ENCODE peak calls at places on chromosomes 16 and 17, in four cellular contexts. One of them, this sample, is unnamed.

GRCh38 chr16:22206847-22207714 is 1.0 kb downstream of the EEF2K start:
- DNase-seq in memory B cell: peak; percentile 91
- DNase-seq in stimulated activated CD4-positive, alpha-beta T cell treated with anti-CD3 and anti-CD28 coated beads, Interleukin-15, amount 100 ng/mL, for 1 hour: peak; percentile 59
- DNase-seq in GM04503: no peak
- DNase-seq in this sample: no peak

GRCh38 chr17:49359990-49360795 is 1.9 kb downstream of the ZNF652 start:
- DNase-seq in memory B cell: no peak
- DNase-seq in GM04503: no peak
- DNase-seq in stimulated activated CD4-positive, alpha-beta T cell treated with anti-CD3 and anti-CD28 coated beads, Interleukin-15, amount 100 ng/mL, for 1 hour: no peak
- DNase-seq in this sample: no peak

GRCh38 chr17:68509151-68510057 is 2.8 kb upstream of the PRKAR1A start:
- DNase-seq in memory B cell: no peak
- DNase-seq in stimulated activated CD4-positive, alpha-beta T cell treated with anti-CD3 and anti-CD28 coated beads, Interleukin-15, amount 100 ng/mL, for 1 hour: no peak
- DNase-seq in GM04503: no peak
- DNase-seq in this sample: no peak

GRCh38 chr17:57006040-57006439 is 28.1 kb downstream of the SCPEP1 start:
- DNase-seq in stimulated activated CD4-positive, alpha-beta T cell treated with anti-CD3 and anti-CD28 coated beads, Interleukin-15, amount 100 ng/mL, for 1 hour: no peak
- DNase-seq in memory B cell: no peak
- DNase-seq in GM04503: no peak
- DNase-seq in this sample: no peak

GRCh38 chr17:10247806-10248334 is 49.5 kb upstream of the GAS7 start:
- DNase-seq in memory B cell: no peak
- DNase-seq in GM04503: peak; percentile 54
- DNase-seq in stimulated activated CD4-positive, alpha-beta T cell treated with anti-CD3 and anti-CD28 coated beads, Interleukin-15, amount 100 ng/mL, for 1 hour: no peak
- DNase-seq in this sample: no peak

GRCh38 chr16:84568066-84568465 is 49.8 kb downstream of the COTL1 start:
- DNase-seq in GM04503: no peak
- DNase-seq in memory B cell: no peak
- DNase-seq in stimulated activated CD4-positive, alpha-beta T cell treated with anti-CD3 and anti-CD28 coated beads, Interleukin-15, amount 100 ng/mL, for 1 hour: no peak
- DNase-seq in this sample: no peak

GRCh38 chr17:50361561-50362480 is 11.2 kb downstream of the MRPL27 start:
- DNase-seq in stimulated activated CD4-positive, alpha-beta T cell treated with anti-CD3 and anti-CD28 coated beads, Interleukin-15, amount 100 ng/mL, for 1 hour: peak; percentile 27
- DNase-seq in memory B cell: peak; percentile 47
- DNase-seq in GM04503: no peak
- DNase-seq in this sample: peak; percentile 41

GRCh38 chr17:47998044-47998443 is 27.1 kb downstream of the CDK5RAP3 start:
- DNase-seq in stimulated activated CD4-positive, alpha-beta T cell treated with anti-CD3 and anti-CD28 coated beads, Interleukin-15, amount 100 ng/mL, for 1 hour: no peak
- DNase-seq in memory B cell: no peak
- DNase-seq in GM04503: no peak
- DNase-seq in this sample: no peak

GRCh38 chr17:28038802-28039600 is 3.5 kb upstream of the NLK start:
- DNase-seq in stimulated activated CD4-positive, alpha-beta T cell treated with anti-CD3 and anti-CD28 coated beads, Interleukin-15, amount 100 ng/mL, for 1 hour: no peak
- DNase-seq in GM04503: no peak
- DNase-seq in memory B cell: no peak
- DNase-seq in this sample: no peak

GRCh38 chr17:1977583-1978395 is 47.3 kb downstream of the RTN4RL1 start:
- DNase-seq in memory B cell: no peak
- DNase-seq in stimulated activated CD4-positive, alpha-beta T cell treated with anti-CD3 and anti-CD28 coated beads, Interleukin-15, amount 100 ng/mL, for 1 hour: no peak
- DNase-seq in GM04503: no peak
- DNase-seq in this sample: no peak

GRCh38 chr17:38608648-38609047 is 2.9 kb upstream of the SRCIN1 start:
- DNase-seq in stimulated activated CD4-positive, alpha-beta T cell treated with anti-CD3 and anti-CD28 coated beads, Interleukin-15, amount 100 ng/mL, for 1 hour: no peak
- DNase-seq in memory B cell: no peak
- DNase-seq in GM04503: no peak
- DNase-seq in this sample: no peak

GRCh38 chr17:57927048-57927723 is 28.0 kb downstream of the CUEDC1 start:
- DNase-seq in memory B cell: no peak
- DNase-seq in GM04503: no peak
- DNase-seq in stimulated activated CD4-positive, alpha-beta T cell treated with anti-CD3 and anti-CD28 coated beads, Interleukin-15, amount 100 ng/mL, for 1 hour: no peak
- DNase-seq in this sample: no peak

GRCh38 chr16:77721752-77722314 is 481 bp upstream of the NUDT7 start:
- DNase-seq in memory B cell: peak; percentile 1
- DNase-seq in GM04503: no peak
- DNase-seq in stimulated activated CD4-positive, alpha-beta T cell treated with anti-CD3 and anti-CD28 coated beads, Interleukin-15, amount 100 ng/mL, for 1 hour: no peak
- DNase-seq in this sample: no peak

GRCh38 chr17:76569607-76570279 is 15.9 kb downstream of the ST6GALNAC2 start:
- DNase-seq in GM04503: no peak
- DNase-seq in memory B cell: no peak
- DNase-seq in stimulated activated CD4-positive, alpha-beta T cell treated with anti-CD3 and anti-CD28 coated beads, Interleukin-15, amount 100 ng/mL, for 1 hour: no peak
- DNase-seq in this sample: no peak

GRCh38 chr16:83438326-83438725 is 369.5 kb upstream of the HSBP1 start:
- DNase-seq in stimulated activated CD4-positive, alpha-beta T cell treated with anti-CD3 and anti-CD28 coated beads, Interleukin-15, amount 100 ng/mL, for 1 hour: no peak
- DNase-seq in memory B cell: no peak
- DNase-seq in GM04503: no peak
- DNase-seq in this sample: no peak

GRCh38 chr17:68134731-68135130 is 99.2 kb downstream of the KPNA2 start:
- DNase-seq in GM04503: no peak
- DNase-seq in memory B cell: no peak
- DNase-seq in stimulated activated CD4-positive, alpha-beta T cell treated with anti-CD3 and anti-CD28 coated beads, Interleukin-15, amount 100 ng/mL, for 1 hour: no peak
- DNase-seq in this sample: no peak

GRCh38 chr16:57883953-57884654 is 81.8 kb upstream of the KIFC3 start:
- DNase-seq in GM04503: no peak
- DNase-seq in stimulated activated CD4-positive, alpha-beta T cell treated with anti-CD3 and anti-CD28 coated beads, Interleukin-15, amount 100 ng/mL, for 1 hour: no peak
- DNase-seq in memory B cell: no peak
- DNase-seq in this sample: no peak

GRCh38 chr17:67759355-67760171 is 41.8 kb downstream of the NOL11 start:
- DNase-seq in GM04503: no peak
- DNase-seq in stimulated activated CD4-positive, alpha-beta T cell treated with anti-CD3 and anti-CD28 coated beads, Interleukin-15, amount 100 ng/mL, for 1 hour: no peak
- DNase-seq in memory B cell: no peak
- DNase-seq in this sample: no peak

GRCh38 chr16:59593256-59593655 is 859.1 kb upstream of the GOT2 start:
- DNase-seq in stimulated activated CD4-positive, alpha-beta T cell treated with anti-CD3 and anti-CD28 coated beads, Interleukin-15, amount 100 ng/mL, for 1 hour: no peak
- DNase-seq in GM04503: peak; percentile 81
- DNase-seq in memory B cell: no peak
- DNase-seq in this sample: peak; percentile 41

GRCh38 chr16:65315004-65315398 is 193.1 kb upstream of the CDH11 start:
- DNase-seq in stimulated activated CD4-positive, alpha-beta T cell treated with anti-CD3 and anti-CD28 coated beads, Interleukin-15, amount 100 ng/mL, for 1 hour: no peak
- DNase-seq in memory B cell: no peak
- DNase-seq in GM04503: no peak
- DNase-seq in this sample: no peak

GRCh38 chr17:52106638-52107261 is 51.8 kb downstream of the CA10 start:
- DNase-seq in stimulated activated CD4-positive, alpha-beta T cell treated with anti-CD3 and anti-CD28 coated beads, Interleukin-15, amount 100 ng/mL, for 1 hour: peak; percentile 2
- DNase-seq in GM04503: peak; percentile 11
- DNase-seq in memory B cell: no peak
- DNase-seq in this sample: no peak